ENCODE peak calls at places on chromosomes 16 and 17, in nine cellular contexts. S, A, D, X, Q, R, Y, H and Z are unnamed samples.

GRCh38 chr17:59533694-59534093 is 31.7 kb upstream of the DHX40 start:
- DNase-seq in A (no peak), Y (no peak), S (no peak), X (no peak), R (no peak), Q (no peak), D (no peak), H (no peak), Z (no peak)

GRCh38 chr17:38608648-38609047 is 2.9 kb upstream of the SRCIN1 start:
- DNase-seq in D (no peak), A (no peak), Q (no peak), Y (no peak), R (peak), S (no peak), X (no peak), H (no peak), Z (no peak)

GRCh38 chr17:28335959-28336871 is 654 bp downstream of the TNFAIP1 start:
- DNase-seq in X (peak), A (peak), R (peak), Y (no peak), H (peak), Q (peak), S (peak), D (no peak), Z (no peak)

GRCh38 chr17:80850109-80850508 is 141.5 kb upstream of the CHMP6 start:
- DNase-seq in A (no peak), H (no peak), Q (no peak), S (no peak), Y (no peak), D (no peak), R (no peak), X (no peak), Z (no peak)

GRCh38 chr16:60246055-60246454 is 1511.9 kb upstream of the GOT2 start:
- DNase-seq in A (no peak), Y (no peak), R (no peak), H (no peak), Q (no peak), D (no peak), X (no peak), S (no peak), Z (no peak)

GRCh38 chr17:15514469-15514868 is 47.0 kb upstream of the CDRT4 start:
- DNase-seq in H (no peak), X (no peak), Q (no peak), S (no peak), R (no peak), Y (no peak), A (no peak), D (no peak), Z (no peak)

GRCh38 chr17:42895185-42895555 is 5.4 kb upstream of the G6PC1 start:
- DNase-seq in Q (no peak), Y (no peak), A (peak), X (no peak), R (peak), H (peak), D (no peak), S (no peak), Z (no peak)

GRCh38 chr17:64008830-64009229 is 10.7 kb downstream of the PRR29 start:
- DNase-seq in Y (no peak), S (no peak), A (no peak), Q (no peak), D (no peak), H (no peak), R (peak), X (no peak), Z (no peak)

GRCh38 chr16:2969545-2970521 is 685 bp downstream of the PAQR4 start:
- DNase-seq in S (peak), Y (peak), R (peak), X (peak), H (peak), A (peak), Q (peak), D (peak), Z (peak)

GRCh38 chr17:77325826-77326581 is 185.2 kb downstream of the SEC14L1 start:
- DNase-seq in R (peak), S (no peak), H (peak), Q (no peak), X (no peak), Y (no peak), D (no peak), A (peak), Z (peak)

GRCh38 chr16:67177743-67178699 is 5.7 kb downstream of the MATCAP1 start:
- DNase-seq in Y (no peak), Q (peak), A (peak), X (no peak), D (peak), R (peak), H (peak), S (no peak), Z (no peak)

GRCh38 chr16:69469807-69470561 is 45.6 kb downstream of the CYB5B start:
- DNase-seq in Y (no peak), D (no peak), S (no peak), Q (no peak), R (no peak), H (no peak), A (no peak), X (no peak), Z (no peak)

GRCh38 chr17:77679589-77679988 is 278.9 kb upstream of the TNRC6C start:
- DNase-seq in Q (no peak), Y (no peak), S (no peak), X (peak), H (no peak), A (no peak), D (no peak), R (no peak), Z (no peak)

GRCh38 chr16:85612801-85613608 is at the start of gene GSE1:
- DNase-seq in D (peak), Y (no peak), X (peak), R (peak), H (peak), Q (peak), S (peak), A (peak), Z (peak)